ENCODE peak calls at places on chromosomes 2 and 18, in six cellular contexts. F is GM12878, J is HepG2, D is upper lobe of left lung, W is K562, Q is A549. B is an unnamed sample. For H3K4me1, the result is how much of the 10 kb centered on the place peaks cover.

GRCh38 chr18:35247412-35248249 is 6.8 kb downstream of the ZNF397 start:
- ATAC-seq in F (peak), J (no peak), D (no peak), W (no peak), Q (no peak), B (no peak)

GRCh38 chr2:223889133-223889769 is 51.9 kb upstream of the AP1S3 start:
- ATAC-seq in F (no peak), J (no peak), D (no peak), W (no peak), Q (no peak), B (no peak)

GRCh38 chr2:241399941-241400922 is 44.1 kb downstream of the FARP2 start:
- ATAC-seq in F (no peak), J (peak), D (peak), W (no peak), Q (peak), B (no peak)

GRCh38 chr2:223835701-223836532 is 1.5 kb downstream of the AP1S3 start:
- ATAC-seq in F (peak), J (no peak), D (no peak), W (no peak), Q (no peak), B (no peak)

GRCh38 chr2:199607914-199608313 is 150.2 kb upstream of the SATB2 start:
- ATAC-seq in F (no peak), J (no peak), D (no peak), W (no peak), Q (no peak), B (no peak)

GRCh38 chr2:218781691-218782528 is at the start of gene CYP27A1:
- ATAC-seq in F (peak), J (peak), D (peak), W (peak), Q (no peak), B (peak)

GRCh38 chr18:38575023-38575422 is 1009.4 kb upstream of the CELF4 start:
- ATAC-seq in F (no peak), J (no peak), D (no peak), W (no peak), Q (no peak), B (no peak)

GRCh38 chr2:127776122-127776780 is 34.7 kb downstream of the WDR33 start:
- ATAC-seq in F (peak), J (peak), D (no peak), W (peak), Q (peak), B (peak)

GRCh38 chr2:29723255-29724001 is 198.0 kb downstream of the ALK start:
- ATAC-seq in F (peak), J (no peak), D (no peak), W (no peak), Q (peak), B (no peak)

GRCh38 chr2:230877737-230878598 is 13.2 kb downstream of the ITM2C start:
- ATAC-seq in F (no peak), J (no peak), D (no peak), W (no peak), Q (no peak), B (no peak)

GRCh38 chr2:69214898-69215297 is 172.1 kb downstream of the GFPT1 start:
- ATAC-seq in F (no peak), J (no peak), D (no peak), W (no peak), Q (no peak), B (peak)

GRCh38 chr18:78790960-78791359 is 188.7 kb upstream of the SALL3 start:
- ATAC-seq in F (no peak), J (no peak), D (no peak), W (no peak), Q (no peak), B (no peak)

GRCh38 chr2:237495521-237496117 is 8.6 kb downstream of the MLPH start:
- ATAC-seq in F (no peak), J (no peak), D (no peak), W (no peak), Q (no peak), B (no peak)
- H3K4me1 ChIP-seq in F (under half), J (under half), D (under half), W (under half), Q (half or more), B (under half)

DNA sequence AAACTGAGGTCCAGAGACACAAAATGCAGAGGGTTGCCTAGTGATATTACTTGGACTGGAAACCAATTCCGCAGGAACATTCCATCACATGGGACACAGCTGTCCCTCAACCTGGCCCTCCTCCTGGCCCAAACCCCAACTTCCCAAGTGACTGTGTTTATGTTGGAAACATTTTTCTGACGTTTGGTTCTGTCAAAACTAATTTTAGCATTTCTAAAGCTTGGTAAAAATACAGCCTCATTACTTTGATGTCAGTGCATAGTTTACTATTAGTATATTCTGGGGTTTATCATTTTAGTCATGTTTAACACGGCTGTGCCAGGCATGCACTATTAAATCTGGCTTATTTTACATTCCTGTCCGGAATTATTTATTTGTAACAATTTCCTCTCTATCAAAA is 69.9 kb downstream of the GLI2 start:
- ATAC-seq in F (no peak), J (no peak), D (no peak), W (no peak), Q (no peak), B (peak)
- TF ChIP-seq EP300 in F (no peak), J (no peak), D (no peak), W (no peak), Q (no peak), B (no peak)

GRCh38 chr2:97869722-97870346 is 125.9 kb downstream of the TMEM131 start:
- ATAC-seq in F (no peak), J (no peak), D (no peak), W (no peak), Q (no peak), B (no peak)

GRCh38 chr2:97868986-97869721 is 126.6 kb downstream of the TMEM131 start:
- ATAC-seq in F (no peak), J (peak), D (peak), W (no peak), Q (peak), B (peak)

GRCh38 chr2:97871096-97871780 is 124.5 kb downstream of the TMEM131 start:
- ATAC-seq in F (no peak), J (no peak), D (no peak), W (no peak), Q (no peak), B (no peak)

DNA sequence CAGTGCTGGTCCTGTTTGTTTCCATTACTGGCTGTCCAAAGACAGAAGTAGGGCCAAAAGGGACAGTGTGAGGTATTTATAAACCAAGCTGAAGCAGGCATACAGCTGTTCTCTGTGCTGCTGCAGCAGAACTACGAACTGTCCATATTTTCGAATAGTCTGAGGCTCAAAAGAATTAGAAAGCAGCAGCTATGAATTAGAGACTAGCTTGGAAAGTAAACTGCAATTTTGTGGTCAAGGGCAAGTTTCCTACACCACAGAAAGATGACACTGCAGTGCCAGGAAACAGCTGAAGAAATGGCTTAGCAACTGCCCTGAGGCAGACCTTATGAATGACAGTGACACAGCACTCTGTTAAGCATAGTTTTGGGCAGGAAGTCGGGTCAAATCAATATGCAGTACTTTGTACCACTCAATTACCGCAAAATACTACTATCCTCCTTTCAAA is 125.3 kb downstream of the TMEM131 start:
- ATAC-seq in F (peak), J (peak), D (peak), W (peak), Q (peak), B (peak)
- H3K4me1 ChIP-seq in F (under half), J (half or more), D (under half), W (under half), Q (under half), B (under half)

DNA sequence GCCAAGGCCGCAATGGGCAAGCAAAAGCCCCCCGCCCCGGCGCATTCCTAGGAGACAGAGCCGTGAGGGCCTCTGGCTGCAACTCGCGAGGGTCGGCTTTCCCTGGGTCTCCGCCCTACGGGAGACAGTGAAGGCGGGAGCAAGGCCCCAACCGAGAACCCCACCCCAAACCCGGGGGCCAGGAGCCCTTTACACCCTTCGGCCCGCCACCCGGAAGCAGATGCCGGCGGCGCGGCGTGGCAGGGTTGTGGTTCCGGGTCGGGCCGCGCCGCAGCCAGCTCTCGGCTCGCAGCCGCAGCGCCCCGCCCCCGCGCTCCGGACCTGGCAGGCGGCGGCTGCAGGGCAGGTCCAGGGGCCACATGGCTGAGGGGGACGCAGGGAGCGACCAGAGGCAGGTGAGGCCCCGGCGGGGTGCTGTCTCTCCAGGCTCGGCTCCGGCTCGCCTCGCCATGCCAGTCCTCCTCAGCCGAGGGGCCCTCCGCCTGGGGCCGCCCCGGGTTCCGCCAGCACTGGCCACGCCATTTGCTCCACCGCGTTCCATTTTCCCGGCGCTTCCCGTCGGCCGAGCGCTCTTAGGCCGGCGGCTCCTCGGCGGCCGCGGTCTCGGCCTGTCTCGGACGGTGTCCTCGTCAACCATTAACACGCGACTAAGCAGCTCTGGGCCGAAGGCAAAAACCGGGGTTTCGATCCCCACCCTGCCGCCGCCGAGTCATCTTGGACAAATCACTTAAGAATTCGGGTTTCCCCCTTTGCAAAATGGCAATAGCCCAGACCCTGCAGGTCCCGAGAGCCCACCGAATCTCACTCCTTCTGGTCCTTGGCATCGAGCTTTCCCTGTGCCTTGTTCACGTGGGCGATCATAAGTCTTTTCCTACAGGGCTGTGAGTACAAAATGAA is at the start of gene IMPACT:
- ATAC-seq in F (peak), J (peak), D (peak), W (peak), Q (peak), B (peak)
- TF ChIP-seq EP300 in F (no peak), J (no peak), D (no peak), W (no peak), Q (no peak), B (no peak)

GRCh38 chr2:55011741-55012574 is 38.3 kb downstream of the RTN4 start:
- ATAC-seq in F (no peak), J (peak), D (no peak), W (no peak), Q (no peak), B (no peak)

GRCh38 chr2:55012648-55013484 is 37.4 kb downstream of the RTN4 start:
- ATAC-seq in F (no peak), J (no peak), D (no peak), W (peak), Q (no peak), B (no peak)

GRCh38 chr2:55009277-55010055 is 40.8 kb downstream of the RTN4 start:
- ATAC-seq in F (peak), J (no peak), D (no peak), W (no peak), Q (no peak), B (no peak)

GRCh38 chr2:55010149-55010591 is 40.1 kb downstream of the RTN4 start:
- ATAC-seq in F (peak), J (no peak), D (peak), W (peak), Q (peak), B (peak)

DNA sequence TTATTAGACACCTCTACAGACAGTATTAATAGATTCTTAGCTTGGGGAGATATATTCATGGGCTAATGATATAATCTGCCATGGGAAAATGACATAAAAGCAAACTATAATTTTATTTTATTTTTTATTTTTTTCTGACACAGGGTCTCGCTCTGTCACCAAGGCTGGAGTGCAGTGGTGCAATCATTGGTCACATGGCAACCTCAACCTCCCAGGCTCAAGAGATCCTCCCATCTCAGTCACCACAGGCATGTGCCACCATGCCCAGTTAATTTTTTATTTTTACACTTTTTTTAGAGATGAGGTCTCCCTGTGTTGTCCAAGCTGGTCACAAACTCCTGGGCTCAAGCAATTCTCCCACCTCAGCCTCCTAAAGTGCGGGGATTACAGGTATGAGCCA is 39.3 kb downstream of the RTN4 start:
- ATAC-seq in F (peak), J (no peak), D (peak), W (peak), Q (peak), B (no peak)
- H3K4me1 ChIP-seq in F (under half), J (half or more), D (half or more), W (half or more), Q (half or more), B (half or more)

GRCh38 chr2:27262379-27263286 is at the start of gene SLC30A3:
- ATAC-seq in F (peak), J (peak), D (peak), W (peak), Q (peak), B (peak)
- TF ChIP-seq EP300 in F (no peak), J (no peak), D (no peak), W (no peak), Q (no peak), B (no peak)

DNA sequence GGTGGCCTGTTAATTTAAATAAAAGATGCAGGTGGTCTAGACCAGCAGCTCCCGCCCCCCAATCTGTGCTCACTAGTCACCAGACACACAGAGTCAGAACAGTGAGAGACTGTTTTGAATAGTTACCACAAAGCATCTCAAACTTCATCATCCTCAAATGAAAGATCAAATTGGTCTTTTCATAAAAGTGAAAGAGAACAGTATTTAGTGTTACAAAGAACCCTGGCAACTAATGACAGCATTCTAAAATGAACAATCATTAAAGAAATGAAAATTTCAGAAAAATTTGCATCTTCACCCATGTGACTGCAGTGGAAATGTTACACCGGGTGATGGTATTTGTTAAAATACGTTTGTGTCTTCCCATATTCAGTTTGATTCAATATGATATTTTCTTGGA is 65.5 kb upstream of the PMAIP1 start:
- ATAC-seq in F (peak), J (no peak), D (no peak), W (no peak), Q (no peak), B (no peak)
- H3K4me1 ChIP-seq in F (under half), J (under half), D (under half), W (under half), Q (under half), B (under half)

GRCh38 chr2:36655456-36655855 is 41.1 kb upstream of the VIT start:
- ATAC-seq in F (no peak), J (no peak), D (no peak), W (no peak), Q (no peak), B (peak)
- TF ChIP-seq EP300 in F (no peak), J (no peak), D (no peak), W (no peak), Q (no peak), B (no peak)

B was measured in gastroesophageal sphincter.